ENCODE peak calls at places on chromosome 22, in five cellular contexts. N, M, T, L and S are unnamed samples. For H3K4me1, the result is how much of the 10 kb centered on the place peaks cover.

GRCh38 chr22:28952857-28953256 is 69.5 kb downstream of the ZNRF3 start:
- DNase-seq in N (no peak), M (no peak), T (peak), L (no peak), S (no peak)

GRCh38 chr22:50676211-50676636 is 3.6 kb downstream of the SHANK3 start:
- DNase-seq in N (no peak), M (no peak), T (no peak), L (no peak), S (peak)

GRCh38 chr22:20749453-20749852 is 24.5 kb upstream of the SERPIND1 start:
- DNase-seq in N (no peak), M (no peak), T (peak), L (no peak), S (no peak)

GRCh38 chr22:46878549-46878948 is 116.1 kb downstream of the TBC1D22A start:
- DNase-seq in N (peak), M (no peak), T (no peak), L (no peak), S (no peak)

GRCh38 chr22:47121791-47122190 is 359.3 kb downstream of the TBC1D22A start:
- DNase-seq in N (no peak), M (no peak), T (no peak), L (no peak), S (no peak)

GRCh38 chr22:36702832-36703210 is 731 bp downstream of the CACNG2 start:
- DNase-seq in N (peak), M (no peak), T (no peak), L (no peak), S (no peak)

GRCh38 chr22:21626735-21627469 is 2.9 kb downstream of the YDJC start:
- DNase-seq in N (no peak), M (no peak), T (no peak), L (no peak), S (no peak)

GRCh38 chr22:23070418-23071162 is at the start of gene GNAZ:
- DNase-seq in N (peak), M (no peak), T (peak), L (peak), S (peak)

GRCh38 chr22:45120931-45121330 is 42.8 kb upstream of the NUP50 start:
- DNase-seq in N (no peak), M (no peak), T (no peak), L (no peak), S (no peak)

GRCh38 chr22:32255217-32255616 is at the start of gene SLC5A4:
- DNase-seq in N (no peak), M (no peak), T (no peak), L (no peak), S (no peak)

GRCh38 chr22:45718391-45718790 is 46.8 kb downstream of the ATXN10 start:
- DNase-seq in N (no peak), M (no peak), T (no peak), L (no peak), S (no peak)

DNA sequence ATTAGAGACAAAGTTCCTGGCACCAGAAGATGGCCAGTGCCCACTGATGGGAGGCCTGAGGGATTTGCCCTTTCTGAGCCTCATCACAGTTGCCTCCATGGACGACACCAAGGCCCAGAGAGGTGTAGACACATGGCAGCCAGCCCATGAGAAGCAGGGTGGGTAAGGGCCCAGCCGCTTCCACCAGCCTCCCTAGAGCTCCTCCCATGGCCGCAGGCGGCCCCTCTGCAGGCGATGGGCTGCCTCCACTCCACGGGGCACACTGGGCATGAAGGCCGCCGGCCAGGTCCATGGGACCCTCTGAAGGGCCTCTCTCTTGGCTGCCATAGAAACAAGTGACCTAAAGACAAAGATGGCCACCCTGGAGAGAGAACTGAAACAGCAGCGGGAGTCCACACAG is 14.5 kb downstream of the CCDC157 start:
- DNase-seq in N (no peak), M (no peak), T (no peak), L (no peak), S (no peak)
- H3K4me3 ChIP-seq in N (no peak), M (no peak), T (no peak), L (no peak), S (no peak)

DNA sequence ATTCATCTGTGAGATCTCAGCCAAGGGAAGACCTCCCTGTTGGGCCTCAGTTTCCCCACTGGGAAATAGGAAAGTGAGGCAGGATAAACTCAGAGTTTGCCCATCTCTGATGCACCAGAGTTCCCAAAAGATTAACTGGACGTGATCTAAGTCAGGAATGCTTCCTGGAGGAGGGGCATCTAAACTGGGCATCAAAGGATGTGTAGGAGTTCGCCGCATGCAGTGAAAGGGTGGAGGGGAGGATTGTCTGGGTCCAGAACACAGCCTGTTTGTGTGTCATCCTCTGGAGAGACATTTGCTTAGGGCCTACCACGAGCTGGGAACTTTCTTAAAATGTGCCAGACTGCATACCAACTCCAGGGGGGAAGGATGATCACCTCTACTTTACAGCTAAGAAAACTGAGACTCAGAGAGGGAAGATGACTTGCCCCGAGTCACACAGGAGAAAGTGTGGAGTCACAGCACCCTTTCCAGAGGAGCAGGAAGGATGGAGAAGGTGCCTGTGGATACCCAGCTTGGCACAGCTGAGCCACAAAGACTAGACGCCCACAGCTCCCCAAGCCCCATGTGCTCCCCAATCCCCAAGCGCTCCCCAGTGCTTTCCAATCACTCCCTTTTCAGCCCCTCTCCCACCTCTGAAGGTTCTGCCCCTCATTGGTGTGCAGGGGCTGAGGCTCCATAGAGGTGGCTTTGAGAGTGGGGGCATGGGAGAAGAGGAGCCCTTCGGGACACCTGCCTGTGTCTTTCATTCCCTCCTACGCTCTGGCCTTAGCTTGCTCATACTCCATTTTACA is 50.1 kb downstream of the MN1 start:
- DNase-seq in N (no peak), M (no peak), T (no peak), L (no peak), S (no peak)
- H3K4me1 ChIP-seq in N (under half), M (under half), T (under half), L (under half), S (under half)

DNA sequence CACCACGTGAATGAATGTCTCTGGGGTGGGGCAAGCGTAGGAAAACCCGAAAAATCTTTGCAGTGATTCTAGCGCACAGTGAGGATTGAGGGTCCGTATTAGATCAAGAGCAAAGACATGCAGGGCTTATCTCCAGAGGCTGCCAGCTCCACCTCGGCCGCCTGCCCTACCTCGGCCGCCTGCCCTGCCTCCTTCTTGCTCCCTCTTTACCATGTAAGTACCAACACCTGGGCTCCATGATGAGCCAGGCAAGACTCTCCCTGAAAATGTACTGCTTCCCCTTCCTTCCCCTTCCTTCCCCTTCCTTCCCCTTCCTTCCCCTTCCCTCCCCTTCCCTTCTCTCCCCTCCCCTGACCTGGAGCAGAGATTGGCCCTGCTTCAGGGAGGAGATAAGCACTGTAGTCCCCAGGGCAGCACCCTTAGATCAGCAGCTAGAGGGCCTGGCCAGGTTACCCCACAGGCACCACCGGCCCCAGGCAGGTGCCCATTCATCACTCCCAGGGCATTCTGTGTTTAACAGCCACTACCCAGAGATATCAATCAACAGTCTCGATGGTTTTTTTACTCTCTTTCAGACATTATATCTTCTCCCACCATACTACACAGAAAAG is 25.5 kb upstream of the ADORA2A start:
- DNase-seq in N (no peak), M (no peak), T (no peak), L (no peak), S (no peak)
- H3K27ac ChIP-seq in N (no peak), M (peak), T (peak), L (no peak), S (peak)

GRCh38 chr22:24180316-24181087 is 785 bp upstream of the SUSD2 start:
- DNase-seq in N (no peak), M (no peak), T (no peak), L (peak), S (no peak)

GRCh38 chr22:24183321-24184031 is 2.2 kb downstream of the SUSD2 start:
- DNase-seq in N (no peak), M (no peak), T (peak), L (no peak), S (no peak)

GRCh38 chr22:24184057-24184798 is 2.9 kb downstream of the SUSD2 start:
- DNase-seq in N (no peak), M (no peak), T (no peak), L (no peak), S (no peak)

GRCh38 chr22:24181088-24181995 is at the start of gene SUSD2:
- DNase-seq in N (peak), M (no peak), T (no peak), L (no peak), S (no peak)

GRCh38 chr22:24181996-24182560 is 791 bp downstream of the SUSD2 start:
- DNase-seq in N (no peak), M (no peak), T (no peak), L (no peak), S (no peak)
- H3K4me3 ChIP-seq in N (no peak), M (peak), T (peak), L (no peak), S (peak)

DNA sequence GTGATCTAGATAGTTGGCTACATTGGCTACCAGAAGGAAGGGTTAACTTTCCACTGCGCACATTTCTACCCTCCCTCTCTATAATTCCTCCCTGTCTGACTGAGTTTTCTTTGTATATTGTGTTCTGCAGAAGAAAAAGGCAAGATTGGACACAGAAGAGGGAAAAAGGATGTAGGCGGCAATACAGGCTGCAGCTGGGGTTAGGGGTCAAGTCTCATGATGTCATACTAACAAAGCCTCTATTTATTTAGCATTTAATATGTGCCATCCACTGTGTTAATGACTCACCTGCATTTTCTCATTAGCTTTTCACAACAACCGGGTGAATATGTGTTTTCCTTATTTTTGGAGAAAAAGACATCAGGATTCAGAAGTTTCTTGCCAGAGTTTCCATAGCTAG is 2.0 kb downstream of the FAM83F start:
- DNase-seq in N (no peak), M (no peak), T (no peak), L (no peak), S (no peak)
- H3K4me1 ChIP-seq in N (under half), M (under half), T (under half), L (under half), S (under half)